ENCODE peak calls at places on chromosomes 13 and 19, in five cellular contexts. K is GM23338, Q is SK-N-SH, H is OCI-LY7, L is GM23248. Y is an unnamed sample. For H3K9me2, the result is how much of the 10 kb centered on the place peaks cover.

GRCh38 chr19:49151339-49152217 is 3.6 kb downstream of the HRC start:
- DNase-seq in K (peak), H (peak), Q (peak), L (peak), Y (peak)

GRCh38 chr19:3062165-3063105 is at the start of gene TLE5:
- DNase-seq in Q (peak), H (peak), K (peak), L (peak), Y (peak)

GRCh38 chr13:31786011-31786410 is 46.7 kb downstream of the RXFP2 start:
- DNase-seq in Q (no peak), L (peak), H (no peak), K (no peak), Y (no peak)

GRCh38 chr13:31167490-31167889 is 5.8 kb upstream of the HSPH1 start:
- DNase-seq in Q (no peak), K (no peak), L (no peak), H (no peak), Y (no peak)

GRCh38 chr19:49555600-49556411 is 24.6 kb downstream of the NOSIP start:
- DNase-seq in Q (peak), L (peak), K (peak), H (peak), Y (peak)

GRCh38 chr19:41235480-41235879 is 16.5 kb downstream of the AXL start:
- DNase-seq in H (no peak), Q (no peak), K (no peak), L (no peak), Y (no peak)

GRCh38 chr19:40274585-40275544 is 10.3 kb downstream of the AKT2 start:
- DNase-seq in H (peak), L (no peak), K (no peak), Q (no peak), Y (peak)

GRCh38 chr13:62598708-62599107 is 1183.1 kb upstream of the PCDH20 start:
- DNase-seq in K (peak), L (no peak), Q (no peak), H (no peak), Y (no peak)

GRCh38 chr13:114102521-114103288 is 29.7 kb downstream of the RASA3 start:
- DNase-seq in L (no peak), K (no peak), H (no peak), Q (peak), Y (no peak)

GRCh38 chr19:14916848-14917247 is 24.4 kb upstream of the OR7C2 start:
- DNase-seq in H (peak), K (peak), Q (peak), L (peak), Y (no peak)

GRCh38 chr19:47253467-47253881 is 2.9 kb upstream of the CCDC9 start:
- DNase-seq in L (peak), H (no peak), K (no peak), Q (no peak), Y (peak)

GRCh38 chr19:30385666-30386065 is 13.5 kb downstream of the ZNF536 start:
- DNase-seq in Q (no peak), L (no peak), H (no peak), K (no peak), Y (no peak)

GRCh38 chr19:16433986-16434385 is 37.8 kb downstream of the EPS15L1 start:
- DNase-seq in Q (no peak), H (no peak), K (no peak), L (no peak), Y (no peak)

GRCh38 chr19:13154241-13154778 is 4.1 kb downstream of the IER2 start:
- DNase-seq in Q (peak), K (peak), H (peak), L (peak), Y (peak)

GRCh38 chr13:76735641-76736040 is 150.6 kb downstream of the KCTD12 start:
- DNase-seq in H (no peak), L (no peak), K (no peak), Q (no peak), Y (no peak)

GRCh38 chr13:30874561-30874960 is 31.5 kb upstream of the MEDAG start:
- DNase-seq in Q (no peak), L (peak), K (no peak), H (no peak), Y (no peak)

GRCh38 chr13:109778102-109778542 is 8.3 kb downstream of the IRS2 start:
- DNase-seq in H (no peak), K (no peak), Q (no peak), L (peak), Y (peak)

GRCh38 chr19:1715540-1715939 is 37.8 kb upstream of the ONECUT3 start:
- DNase-seq in Q (peak), K (peak), H (no peak), L (no peak), Y (no peak)

GRCh38 chr13:86174632-86175031 is 375.4 kb upstream of the SLITRK6 start:
- DNase-seq in K (peak), L (no peak), H (no peak), Q (no peak), Y (no peak)

GRCh38 chr13:20475927-20476691 is 49.5 kb downstream of the CRYL1 start:
- DNase-seq in L (no peak), H (no peak), Q (no peak), K (peak), Y (peak)

GRCh38 chr13:60583911-60584753 is 187.1 kb downstream of the TDRD3 start:
- DNase-seq in L (peak), H (no peak), K (peak), Q (no peak), Y (no peak)

GRCh38 chr13:42487221-42487620 is 86.7 kb upstream of the TNFSF11 start:
- DNase-seq in K (no peak), L (no peak), H (no peak), Q (no peak), Y (no peak)

GRCh38 chr19:3687774-3688706 is 12.2 kb downstream of the PIP5K1C start:
- DNase-seq in H (peak), Q (no peak), K (peak), L (no peak), Y (peak)

GRCh38 chr19:11806354-11807098 is 7.5 kb upstream of the ZNF440 start:
- DNase-seq in H (no peak), K (no peak), L (no peak), Q (no peak), Y (no peak)

GRCh38 chr13:20193924-20194631 is 1.3 kb upstream of the GJB2 start:
- DNase-seq in H (no peak), L (peak), Q (no peak), K (peak), Y (no peak)

GRCh38 chr13:35874704-35875103 is 256.5 kb downstream of the DCLK1 start:
- DNase-seq in Q (no peak), L (no peak), H (no peak), K (no peak), Y (no peak)

GRCh38 chr13:98252931-98253470 is 75.9 kb upstream of the RNF113B start:
- DNase-seq in L (peak), H (no peak), K (no peak), Q (no peak), Y (peak)

GRCh38 chr13:41053384-41053826 is 7.9 kb upstream of the WBP4 start:
- DNase-seq in H (peak), L (peak), K (no peak), Q (no peak), Y (no peak)

GRCh38 chr19:1438933-1439358 is 750 bp downstream of the RPS15 start:
- DNase-seq in Q (peak), L (peak), K (no peak), H (peak), Y (peak)

DNA sequence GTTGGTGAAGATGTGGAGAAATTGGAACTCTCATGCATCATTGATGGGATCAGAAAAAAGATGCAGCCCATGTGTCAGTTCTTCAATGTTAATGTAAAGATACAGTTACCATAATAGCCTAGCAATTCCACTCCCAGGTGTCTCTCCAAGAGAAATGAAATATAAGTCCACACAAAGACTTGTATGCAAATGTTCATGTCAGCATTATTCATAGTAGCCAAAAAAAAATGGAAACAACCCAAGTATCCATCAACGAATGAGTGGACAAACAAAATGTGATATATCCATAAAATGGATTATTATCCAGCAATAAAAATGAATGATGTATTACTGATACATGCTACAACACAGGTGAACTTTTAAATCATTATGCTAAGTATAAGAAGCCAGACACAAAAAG is 38.7 kb downstream of the CCDC70 start:
- DNase-seq in K (no peak), Q (no peak), L (no peak), H (no peak), Y (no peak)
- H3K9me2 ChIP-seq in K (under half), Q (under half), L (under half), H (under half), Y (under half)

GRCh38 chr13:21668665-21669599 is 1.9 kb upstream of the FGF9 start:
- DNase-seq in K (peak), H (peak), Q (peak), L (peak), Y (peak)
- H3K9me2 ChIP-seq in K (under half), H (under half), Q (under half), L (under half), Y (under half)

DNA sequence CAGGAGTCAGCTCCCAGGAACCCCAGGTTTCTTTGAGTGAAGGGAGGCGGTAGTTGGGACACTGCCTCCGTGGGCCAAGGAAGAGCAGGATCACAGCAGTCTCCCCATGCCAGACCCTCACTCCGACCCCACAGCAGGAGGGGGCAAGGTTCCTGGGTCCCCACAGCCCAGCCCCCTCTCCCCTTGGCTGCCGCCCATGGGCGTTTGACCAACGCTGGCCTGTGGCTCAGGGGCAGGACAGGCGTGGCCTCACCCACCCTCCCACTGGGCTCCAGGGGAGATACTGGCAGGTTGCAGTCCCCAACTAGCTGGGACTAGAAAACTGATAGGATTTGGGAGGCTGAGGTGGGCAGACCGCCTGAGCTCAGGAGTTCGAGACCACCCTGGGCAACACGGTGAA is 9.2 kb downstream of the COPE start:
- DNase-seq in Q (no peak), K (no peak), H (no peak), L (no peak), Y (no peak)
- H3K9me2 ChIP-seq in Q (under half), K (under half), H (under half), L (under half), Y (under half)

GRCh38 chr13:29471551-29471950 is 123.9 kb downstream of the SLC7A1 start:
- DNase-seq in L (no peak), K (no peak), Q (no peak), H (peak), Y (no peak)

GRCh38 chr13:29472317-29472961 is 123.0 kb downstream of the SLC7A1 start:
- DNase-seq in H (peak), L (peak), Q (peak), K (peak), Y (peak)

GRCh38 chr13:29476046-29476445 is 119.4 kb downstream of the SLC7A1 start:
- DNase-seq in K (no peak), H (no peak), Q (no peak), L (no peak), Y (no peak)

GRCh38 chr13:29479716-29480492 is 115.6 kb downstream of the SLC7A1 start:
- DNase-seq in Q (no peak), K (peak), L (no peak), H (no peak), Y (no peak)

GRCh38 chr13:29474991-29475390 is 120.5 kb downstream of the SLC7A1 start:
- DNase-seq in K (no peak), L (peak), Q (no peak), H (no peak), Y (no peak)
- H3K9me2 ChIP-seq in K (under half), L (under half), Q (under half), H (under half), Y (under half)

GRCh38 chr19:6866646-6867255 is 20.6 kb upstream of the ADGRE1 start:
- DNase-seq in L (no peak), H (no peak), Q (no peak), K (no peak), Y (no peak)

GRCh38 chr19:6856749-6857372 is 30.5 kb upstream of the ADGRE1 start:
- DNase-seq in L (peak), Q (no peak), H (no peak), K (no peak), Y (no peak)

GRCh38 chr19:6865849-6866248 is 21.5 kb upstream of the ADGRE1 start:
- DNase-seq in K (no peak), L (no peak), H (no peak), Q (no peak), Y (no peak)

GRCh38 chr19:6862673-6863078 is 24.7 kb upstream of the ADGRE1 start:
- DNase-seq in K (peak), L (peak), H (peak), Q (peak), Y (peak)

GRCh38 chr19:6861683-6862286 is 25.6 kb upstream of the ADGRE1 start:
- DNase-seq in K (no peak), H (peak), L (no peak), Q (no peak), Y (no peak)
- H3K9me2 ChIP-seq in K (under half), H (under half), L (under half), Q (under half), Y (under half)